ENCODE peak calls at places on chromosomes 1 and 21, in six cellular contexts. M is heart left ventricle, F is NB4, N is lower leg skin, G is H54, Q is uterus. Z is an unnamed sample.

GRCh38 chr1:186829679-186830587 is 1.2 kb downstream of the PLA2G4A start:
- DNase-seq in M (no peak), F (no peak), N (no peak), G (no peak), Q (no peak), Z (no peak)

GRCh38 chr1:94014635-94015488 is 105.6 kb upstream of the GCLM start:
- DNase-seq in M (no peak), F (no peak), N (no peak), G (no peak), Q (no peak), Z (no peak)

GRCh38 chr1:115545791-115546733 is 95.7 kb upstream of the VANGL1 start:
- DNase-seq in M (no peak), F (peak), N (no peak), G (peak), Q (peak), Z (peak)

GRCh38 chr1:18726388-18726787 is 95.7 kb downstream of the PAX7 start:
- DNase-seq in M (no peak), F (no peak), N (no peak), G (no peak), Q (no peak), Z (no peak)

GRCh38 chr1:115067460-115067859 is 21.8 kb downstream of the TSPAN2 start:
- DNase-seq in M (no peak), F (no peak), N (no peak), G (peak), Q (no peak), Z (no peak)

GRCh38 chr1:209023790-209024189 is 559.7 kb upstream of the CAMK1G start:
- DNase-seq in M (no peak), F (no peak), N (no peak), G (no peak), Q (no peak), Z (no peak)

GRCh38 chr1:201274616-201275265 is 8.6 kb upstream of the PKP1 start:
- DNase-seq in M (no peak), F (no peak), N (no peak), G (no peak), Q (no peak), Z (no peak)

GRCh38 chr1:10586125-10586524 is 111.4 kb downstream of the PEX14 start:
- DNase-seq in M (no peak), F (no peak), N (no peak), G (no peak), Q (no peak), Z (no peak)

GRCh38 chr1:233656032-233656620 is 42.2 kb downstream of the KCNK1 start:
- DNase-seq in M (no peak), F (no peak), N (no peak), G (no peak), Q (no peak), Z (no peak)

GRCh38 chr1:79042539-79042938 is 36.0 kb upstream of the ADGRL4 start:
- DNase-seq in M (no peak), F (no peak), N (no peak), G (no peak), Q (no peak), Z (no peak)

GRCh38 chr1:1199961-1200875 is 6.2 kb downstream of the TNFRSF18 start:
- DNase-seq in M (no peak), F (no peak), N (no peak), G (no peak), Q (no peak), Z (no peak)

GRCh38 chr1:37265786-37266667 is 208.4 kb upstream of the ZC3H12A start:
- DNase-seq in M (no peak), F (no peak), N (no peak), G (no peak), Q (no peak), Z (no peak)

GRCh38 chr1:157176591-157177121 is 38.5 kb upstream of the ETV3 start:
- DNase-seq in M (no peak), F (peak), N (no peak), G (no peak), Q (no peak), Z (no peak)

GRCh38 chr1:95903060-95903459 is 669.0 kb downstream of the RWDD3 start:
- DNase-seq in M (no peak), F (no peak), N (no peak), G (no peak), Q (no peak), Z (no peak)

GRCh38 chr1:118504231-118504644 is 319.2 kb upstream of the SPAG17 start:
- DNase-seq in M (no peak), F (no peak), N (no peak), G (no peak), Q (no peak), Z (no peak)

GRCh38 chr1:1069711-1070676 is 4.1 kb downstream of the RNF223 start:
- DNase-seq in M (no peak), F (no peak), N (no peak), G (no peak), Q (no peak), Z (no peak)

GRCh38 chr1:27318596-27318995 is 3.4 kb upstream of the TMEM222 start:
- DNase-seq in M (no peak), F (no peak), N (no peak), G (no peak), Q (no peak), Z (no peak)

GRCh38 chr1:187842406-187843165 is 1013.8 kb downstream of the PLA2G4A start:
- DNase-seq in M (no peak), F (peak), N (no peak), G (no peak), Q (peak), Z (no peak)

GRCh38 chr1:40120128-40120527 is 23.1 kb upstream of the PPT1 start:
- DNase-seq in M (no peak), F (no peak), N (no peak), G (no peak), Q (no peak), Z (no peak)

GRCh38 chr1:8604041-8604942 is 213.1 kb downstream of the RERE start:
- DNase-seq in M (no peak), F (no peak), N (no peak), G (no peak), Q (no peak), Z (no peak)

GRCh38 chr1:110508038-110508437 is 10.9 kb downstream of the KCNA10 start:
- DNase-seq in M (peak), F (peak), N (peak), G (no peak), Q (no peak), Z (peak)

GRCh38 chr1:89839516-89839915 is 18.7 kb downstream of the LRRC8D start:
- DNase-seq in M (no peak), F (no peak), N (no peak), G (no peak), Q (no peak), Z (no peak)

GRCh38 chr1:53257454-53258081 is 19.2 kb upstream of the MAGOH start:
- DNase-seq in M (no peak), F (no peak), N (no peak), G (no peak), Q (no peak), Z (no peak)

GRCh38 chr1:214514819-214515383 is 36.5 kb downstream of the PTPN14 start:
- DNase-seq in M (no peak), F (no peak), N (no peak), G (no peak), Q (no peak), Z (no peak)

GRCh38 chr1:75794382-75794781 is 2.3 kb upstream of the MSH4 start:
- DNase-seq in M (no peak), F (no peak), N (no peak), G (no peak), Q (no peak), Z (no peak)

GRCh38 chr1:30779294-30780071 is 21.9 kb upstream of the LAPTM5 start:
- DNase-seq in M (peak), F (peak), N (peak), G (peak), Q (peak), Z (peak)

GRCh38 chr1:30783244-30783915 is 25.8 kb upstream of the LAPTM5 start:
- DNase-seq in M (no peak), F (peak), N (no peak), G (no peak), Q (no peak), Z (no peak)

GRCh38 chr1:30780409-30780808 is 22.8 kb upstream of the LAPTM5 start:
- DNase-seq in M (no peak), F (no peak), N (no peak), G (no peak), Q (no peak), Z (no peak)

GRCh38 chr1:30782361-30783243 is 25.0 kb upstream of the LAPTM5 start:
- DNase-seq in M (peak), F (peak), N (peak), G (peak), Q (peak), Z (peak)

GRCh38 chr1:30781906-30782305 is 24.3 kb upstream of the LAPTM5 start:
- DNase-seq in M (no peak), F (no peak), N (no peak), G (no peak), Q (no peak), Z (no peak)
- TF ChIP-seq POLR2A in M (no peak), F (no peak), N (no peak), G (no peak), Q (no peak), Z (no peak)

GRCh38 chr1:244918422-244919319 is 54.3 kb upstream of the HNRNPU start:
- DNase-seq in M (peak), F (peak), N (no peak), G (peak), Q (peak), Z (peak)
- TF ChIP-seq POLR2A in M (no peak), F (peak), N (no peak), G (peak), Q (no peak), Z (no peak)

DNA sequence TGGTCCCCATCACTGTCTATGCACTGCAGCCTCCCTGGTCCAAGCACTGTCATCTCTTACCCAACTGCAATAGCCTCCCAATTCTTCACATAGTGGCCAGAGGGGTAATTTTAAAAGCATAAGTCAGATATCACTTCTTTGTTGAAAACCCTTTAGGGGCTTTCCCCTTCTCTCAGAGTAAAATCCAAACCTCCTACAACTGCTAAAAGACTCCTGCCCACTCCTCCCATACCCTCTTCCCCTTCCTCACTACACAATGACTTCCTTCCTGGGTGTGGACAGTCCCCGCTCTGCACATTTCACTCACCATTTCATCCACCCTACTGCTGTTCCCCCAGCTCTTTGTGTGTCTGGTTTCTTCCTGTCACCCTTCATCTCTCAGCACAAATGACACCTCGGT is 8.3 kb downstream of the MCOLN2 start:
- DNase-seq in M (no peak), F (no peak), N (no peak), G (no peak), Q (no peak), Z (no peak)
- TF ChIP-seq POLR2A in M (no peak), F (no peak), N (no peak), G (no peak), Q (no peak), Z (no peak)

DNA sequence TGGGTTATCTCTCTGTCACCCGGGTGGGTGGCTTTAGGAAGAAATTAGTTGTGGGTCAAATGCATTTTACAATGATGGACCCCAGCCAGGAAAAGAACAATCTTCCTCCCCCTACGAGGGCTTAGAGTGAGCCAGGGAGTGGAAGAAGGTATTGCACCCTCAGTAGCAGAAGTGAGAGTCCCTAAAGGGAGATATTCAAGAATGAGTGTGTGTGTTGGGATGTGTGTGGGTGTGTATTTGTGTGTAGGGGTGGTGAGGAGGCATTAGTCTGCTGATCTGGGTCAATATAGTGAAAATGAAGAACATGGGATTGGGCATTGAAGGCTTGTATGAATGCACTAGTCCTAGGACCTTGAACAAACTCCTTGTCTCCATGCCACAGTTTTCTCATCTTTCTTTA is 85.2 kb upstream of the RUNX1 start:
- DNase-seq in M (no peak), F (no peak), N (no peak), G (no peak), Q (no peak), Z (no peak)
- TF ChIP-seq POLR2A in M (no peak), F (no peak), N (no peak), G (no peak), Q (no peak), Z (no peak)

DNA sequence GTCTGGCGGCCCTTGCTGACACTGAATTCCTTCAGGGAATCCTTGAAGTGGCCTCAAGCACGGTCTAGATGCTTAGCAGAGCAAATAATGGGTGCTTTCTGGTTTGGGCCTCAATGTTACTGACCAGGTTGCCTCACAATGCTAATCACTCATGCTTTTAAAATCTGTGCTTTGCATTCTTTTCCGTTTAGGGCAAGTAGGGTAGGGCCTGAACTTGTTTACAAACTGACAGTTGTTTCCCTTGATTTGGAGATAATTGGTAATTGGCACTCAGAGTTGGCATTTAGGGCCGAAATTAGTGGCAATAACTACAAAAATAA is 1.4 kb downstream of the VPS13D start:
- DNase-seq in M (no peak), F (no peak), N (no peak), G (no peak), Q (no peak), Z (no peak)
- TF ChIP-seq POLR2A in M (no peak), F (no peak), N (no peak), G (no peak), Q (no peak), Z (no peak)

DNA sequence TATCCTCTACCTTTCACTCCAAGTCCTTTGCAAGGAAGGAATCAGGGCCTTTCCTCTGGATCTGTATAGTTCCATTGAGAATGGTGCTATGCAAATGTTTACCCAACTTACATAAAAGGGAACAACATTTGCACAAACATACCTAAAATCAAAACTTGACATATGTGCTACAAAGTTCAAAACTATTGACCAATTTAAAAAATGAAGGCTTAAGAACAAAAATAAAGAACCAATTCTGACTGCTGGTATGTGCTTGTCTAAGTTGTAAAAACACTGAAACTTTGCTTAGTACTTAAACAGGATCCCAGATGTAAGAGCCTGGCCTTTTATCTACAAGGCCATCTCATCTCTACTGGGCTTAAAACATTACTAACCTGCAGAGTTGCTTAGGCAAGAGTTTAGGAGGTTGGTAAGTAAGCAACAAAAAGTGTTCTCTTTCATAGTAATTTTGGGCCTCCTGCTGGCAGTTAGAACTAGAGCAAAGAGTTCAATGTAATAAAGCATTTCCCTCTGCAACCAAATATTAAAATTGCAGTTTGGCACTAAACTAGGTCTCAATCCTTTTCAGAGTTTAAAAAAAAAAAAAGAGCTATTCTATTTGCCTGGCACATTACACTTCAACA is 2.0 kb downstream of the SCMH1 start:
- DNase-seq in M (no peak), F (peak), N (no peak), G (no peak), Q (peak), Z (no peak)
- TF ChIP-seq POLR2A in M (no peak), F (no peak), N (no peak), G (no peak), Q (no peak), Z (no peak)

DNA sequence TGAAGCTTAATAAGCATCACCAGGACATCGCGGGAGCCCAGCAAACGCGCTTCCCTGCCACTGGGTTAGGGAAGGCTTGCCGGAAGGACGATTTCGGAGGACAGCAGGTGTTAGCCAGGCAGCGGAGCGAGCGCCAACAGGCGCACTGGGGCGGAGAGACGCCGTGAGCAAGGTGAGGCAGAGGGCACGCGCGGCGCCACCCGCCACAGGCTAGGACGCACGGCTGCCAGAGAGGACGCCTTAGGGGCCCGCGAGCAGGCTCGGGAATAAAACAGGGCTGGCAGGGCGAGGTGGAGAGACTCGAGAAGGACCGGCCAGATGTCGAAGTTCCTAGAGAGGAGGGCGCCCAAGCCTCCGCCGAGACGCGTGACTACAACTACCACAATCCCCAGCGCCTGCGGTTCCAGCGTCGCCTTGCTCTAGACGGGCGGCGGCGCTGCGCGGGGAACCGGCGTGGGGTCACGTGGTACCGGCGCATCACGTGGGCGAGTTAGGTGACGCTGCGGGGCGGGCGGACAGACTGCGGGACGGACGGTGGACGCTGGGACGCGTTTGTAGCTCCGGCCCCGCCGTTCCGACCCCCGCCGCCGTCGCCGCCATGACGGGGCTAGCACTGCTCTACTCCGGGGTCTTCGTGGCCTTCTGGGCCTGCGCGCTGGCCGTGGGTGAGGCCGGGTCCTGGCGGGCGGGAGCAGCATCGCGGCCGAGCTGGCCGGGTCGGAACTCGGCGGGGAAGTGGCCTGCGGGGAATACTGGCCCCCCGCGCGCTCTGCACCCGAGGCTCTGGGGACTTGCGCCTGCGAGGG is at the start of gene ATP6V0B:
- DNase-seq in M (peak), F (peak), N (peak), G (peak), Q (peak), Z (peak)
- TF ChIP-seq POLR2A in M (peak), F (peak), N (peak), G (peak), Q (peak), Z (peak)

GRCh38 chr1:228920791-228921190 is 185.5 kb downstream of the RHOU start:
- DNase-seq in M (no peak), F (no peak), N (peak), G (no peak), Q (no peak), Z (no peak)

GRCh38 chr1:228921473-228921872 is 186.2 kb downstream of the RHOU start:
- DNase-seq in M (no peak), F (peak), N (peak), G (no peak), Q (no peak), Z (no peak)

GRCh38 chr1:228927947-228928898 is 192.9 kb downstream of the RHOU start:
- DNase-seq in M (no peak), F (peak), N (peak), G (no peak), Q (no peak), Z (no peak)

GRCh38 chr1:228922722-228923376 is 187.6 kb downstream of the RHOU start:
- DNase-seq in M (no peak), F (no peak), N (peak), G (no peak), Q (no peak), Z (no peak)

GRCh38 chr1:228923973-228924766 is 188.9 kb downstream of the RHOU start:
- DNase-seq in M (no peak), F (no peak), N (peak), G (no peak), Q (no peak), Z (peak)
- TF ChIP-seq POLR2A in M (no peak), F (no peak), N (no peak), G (no peak), Q (no peak), Z (no peak)

GRCh38 chr1:62599044-62599443 is 1.7 kb downstream of the ANGPTL3 start:
- DNase-seq in M (no peak), F (no peak), N (no peak), G (no peak), Q (no peak), Z (no peak)
- TF ChIP-seq POLR2A in M (no peak), F (no peak), N (no peak), G (no peak), Q (no peak), Z (no peak)

GRCh38 chr1:181099152-181100014 is 10.9 kb downstream of the IER5 start:
- DNase-seq in M (no peak), F (no peak), N (no peak), G (no peak), Q (no peak), Z (no peak)
- TF ChIP-seq POLR2A in M (no peak), F (no peak), N (no peak), G (no peak), Q (no peak), Z (no peak)

Z was measured in testis.